ENCODE peak calls at places on chromosome 16, in four cellular contexts. One of them, this sample, is unnamed. For H3K9me3, the result is how much of the 10 kb centered on the place peaks cover.

GRCh38 chr16:65180986-65181710 is 59.3 kb upstream of the CDH11 start:
- DNase-seq in left lung: no peak
- DNase-seq in naive thymus-derived CD4-positive, alpha-beta T cell: no peak
- DNase-seq in esophagus squamous epithelium: no peak
- DNase-seq in this sample: no peak

GRCh38 chr16:86713021-86713631 is 134.8 kb downstream of the FOXL1 start:
- DNase-seq in left lung: no peak
- DNase-seq in naive thymus-derived CD4-positive, alpha-beta T cell: no peak
- DNase-seq in esophagus squamous epithelium: no peak
- DNase-seq in this sample: peak

GRCh38 chr16:70801611-70802010 is 653 bp upstream of the VAC14 start:
- DNase-seq in left lung: no peak
- DNase-seq in naive thymus-derived CD4-positive, alpha-beta T cell: no peak
- DNase-seq in esophagus squamous epithelium: no peak
- DNase-seq in this sample: no peak

GRCh38 chr16:85137323-85138072 is 25.2 kb upstream of the CIBAR2 start:
- DNase-seq in left lung: peak
- DNase-seq in naive thymus-derived CD4-positive, alpha-beta T cell: no peak
- DNase-seq in esophagus squamous epithelium: no peak
- DNase-seq in this sample: peak

GRCh38 chr16:14284930-14285541 is 213.9 kb downstream of the MRTFB start:
- DNase-seq in left lung: no peak
- DNase-seq in naive thymus-derived CD4-positive, alpha-beta T cell: no peak
- DNase-seq in esophagus squamous epithelium: no peak
- DNase-seq in this sample: peak

GRCh38 chr16:28910046-28911031 is 14.7 kb downstream of the RABEP2 start:
- DNase-seq in left lung: no peak
- DNase-seq in naive thymus-derived CD4-positive, alpha-beta T cell: no peak
- DNase-seq in esophagus squamous epithelium: no peak
- DNase-seq in this sample: no peak

GRCh38 chr16:59192551-59193199 is 458.6 kb upstream of the GOT2 start:
- DNase-seq in left lung: no peak
- DNase-seq in naive thymus-derived CD4-positive, alpha-beta T cell: peak
- DNase-seq in esophagus squamous epithelium: no peak
- DNase-seq in this sample: no peak

GRCh38 chr16:51433597-51433996 is 282.5 kb upstream of the SALL1 start:
- DNase-seq in left lung: no peak
- DNase-seq in naive thymus-derived CD4-positive, alpha-beta T cell: no peak
- DNase-seq in esophagus squamous epithelium: no peak
- DNase-seq in this sample: no peak

GRCh38 chr16:50153648-50154368 is 702 bp downstream of the TENT4B start:
- DNase-seq in left lung: peak
- DNase-seq in naive thymus-derived CD4-positive, alpha-beta T cell: peak
- DNase-seq in esophagus squamous epithelium: no peak
- DNase-seq in this sample: peak

GRCh38 chr16:1290032-1290431 is 19.4 kb upstream of the UBE2I start:
- DNase-seq in left lung: no peak
- DNase-seq in naive thymus-derived CD4-positive, alpha-beta T cell: no peak
- DNase-seq in esophagus squamous epithelium: no peak
- DNase-seq in this sample: no peak

GRCh38 chr16:17125671-17126070 is 345.1 kb downstream of the XYLT1 start:
- DNase-seq in left lung: no peak
- DNase-seq in naive thymus-derived CD4-positive, alpha-beta T cell: no peak
- DNase-seq in esophagus squamous epithelium: no peak
- DNase-seq in this sample: no peak

GRCh38 chr16:75433732-75434413 is 570 bp upstream of the CFDP1 start:
- DNase-seq in left lung: peak
- DNase-seq in naive thymus-derived CD4-positive, alpha-beta T cell: no peak
- DNase-seq in esophagus squamous epithelium: no peak
- DNase-seq in this sample: peak

GRCh38 chr16:54879681-54880080 is 51.0 kb upstream of the IRX5 start:
- DNase-seq in left lung: no peak
- DNase-seq in naive thymus-derived CD4-positive, alpha-beta T cell: no peak
- DNase-seq in esophagus squamous epithelium: no peak
- DNase-seq in this sample: no peak

GRCh38 chr16:73064996-73065349 is 17.0 kb upstream of the ZFHX3 start:
- DNase-seq in left lung: peak
- DNase-seq in naive thymus-derived CD4-positive, alpha-beta T cell: no peak
- DNase-seq in esophagus squamous epithelium: no peak
- DNase-seq in this sample: no peak

GRCh38 chr16:67526149-67526732 is 2.4 kb upstream of the RIPOR1 start:
- DNase-seq in left lung: no peak
- DNase-seq in naive thymus-derived CD4-positive, alpha-beta T cell: no peak
- DNase-seq in esophagus squamous epithelium: no peak
- DNase-seq in this sample: no peak

GRCh38 chr16:85528528-85529387 is 84.4 kb upstream of the GSE1 start:
- DNase-seq in left lung: peak
- DNase-seq in naive thymus-derived CD4-positive, alpha-beta T cell: peak
- DNase-seq in esophagus squamous epithelium: no peak
- DNase-seq in this sample: no peak

GRCh38 chr16:3214904-3215600 is 19.9 kb downstream of the ZNF200 start:
- DNase-seq in left lung: no peak
- DNase-seq in naive thymus-derived CD4-positive, alpha-beta T cell: peak
- DNase-seq in esophagus squamous epithelium: no peak
- DNase-seq in this sample: no peak

GRCh38 chr16:3216263-3216640 is 18.7 kb downstream of the ZNF200 start:
- DNase-seq in left lung: no peak
- DNase-seq in naive thymus-derived CD4-positive, alpha-beta T cell: peak
- DNase-seq in esophagus squamous epithelium: no peak
- DNase-seq in this sample: no peak

GRCh38 chr16:3215601-3216262 is 19.2 kb downstream of the ZNF200 start:
- DNase-seq in left lung: no peak
- DNase-seq in naive thymus-derived CD4-positive, alpha-beta T cell: no peak
- DNase-seq in esophagus squamous epithelium: no peak
- DNase-seq in this sample: no peak

GRCh38 chr16:3223913-3224515 is 10.9 kb downstream of the ZNF200 start:
- DNase-seq in left lung: no peak
- DNase-seq in naive thymus-derived CD4-positive, alpha-beta T cell: no peak
- DNase-seq in esophagus squamous epithelium: no peak
- DNase-seq in this sample: no peak

DNA sequence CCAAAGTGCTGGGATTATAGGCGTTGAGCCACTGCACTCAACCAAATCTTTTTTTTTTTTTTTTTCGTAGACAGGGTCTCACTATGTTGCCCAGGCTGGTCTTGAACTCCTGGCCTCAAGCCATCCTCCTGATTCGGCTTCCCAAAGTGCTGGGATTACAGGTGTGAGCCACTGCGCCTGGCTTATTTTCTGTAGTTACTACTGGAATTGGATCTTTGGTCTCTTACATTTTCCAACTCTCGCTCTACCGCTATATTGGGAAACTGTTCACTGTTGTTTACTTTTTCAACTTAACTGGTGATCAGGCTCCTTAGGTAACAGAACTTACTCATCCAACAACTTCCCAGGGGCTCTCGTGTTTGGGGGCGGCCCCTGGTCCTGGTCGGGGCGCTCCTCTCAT is 14.1 kb downstream of the ZNF200 start:
- DNase-seq in left lung: no peak
- DNase-seq in naive thymus-derived CD4-positive, alpha-beta T cell: no peak
- DNase-seq in esophagus squamous epithelium: no peak
- DNase-seq in this sample: no peak
- H3K9me3 ChIP-seq in left lung: under half
- H3K9me3 ChIP-seq in naive thymus-derived CD4-positive, alpha-beta T cell: under half
- H3K9me3 ChIP-seq in esophagus squamous epithelium: half or more
- H3K9me3 ChIP-seq in this sample: half or more

GRCh38 chr16:79265701-79266100 is 334.8 kb downstream of the MAF start:
- DNase-seq in left lung: no peak
- DNase-seq in naive thymus-derived CD4-positive, alpha-beta T cell: no peak
- DNase-seq in esophagus squamous epithelium: no peak
- DNase-seq in this sample: no peak
- H3K9me3 ChIP-seq in left lung: under half
- H3K9me3 ChIP-seq in naive thymus-derived CD4-positive, alpha-beta T cell: under half
- H3K9me3 ChIP-seq in esophagus squamous epithelium: under half
- H3K9me3 ChIP-seq in this sample: under half

DNA sequence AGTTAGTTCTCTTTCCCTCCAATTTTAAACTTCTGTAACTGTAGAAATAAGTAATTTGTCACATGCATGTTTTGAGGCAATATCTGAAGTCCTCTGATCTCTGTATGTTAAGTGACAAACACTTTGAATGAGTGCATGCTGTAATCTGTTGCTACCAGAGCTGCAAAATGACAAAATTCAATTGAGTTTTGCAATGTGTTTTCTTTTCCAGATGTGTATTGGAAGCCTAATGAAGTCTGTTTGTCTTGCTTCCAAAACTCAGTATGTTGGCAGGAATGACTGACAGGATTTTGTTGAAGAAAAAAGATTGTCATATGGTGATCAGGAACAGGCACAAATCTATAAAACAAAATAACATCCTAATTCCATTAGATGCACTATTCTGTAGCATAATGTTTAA is 561.6 kb upstream of the CDH8 start:
- DNase-seq in left lung: no peak
- DNase-seq in naive thymus-derived CD4-positive, alpha-beta T cell: no peak
- DNase-seq in esophagus squamous epithelium: no peak
- DNase-seq in this sample: no peak
- H3K9me3 ChIP-seq in left lung: under half
- H3K9me3 ChIP-seq in naive thymus-derived CD4-positive, alpha-beta T cell: under half
- H3K9me3 ChIP-seq in esophagus squamous epithelium: under half
- H3K9me3 ChIP-seq in this sample: under half

DNA sequence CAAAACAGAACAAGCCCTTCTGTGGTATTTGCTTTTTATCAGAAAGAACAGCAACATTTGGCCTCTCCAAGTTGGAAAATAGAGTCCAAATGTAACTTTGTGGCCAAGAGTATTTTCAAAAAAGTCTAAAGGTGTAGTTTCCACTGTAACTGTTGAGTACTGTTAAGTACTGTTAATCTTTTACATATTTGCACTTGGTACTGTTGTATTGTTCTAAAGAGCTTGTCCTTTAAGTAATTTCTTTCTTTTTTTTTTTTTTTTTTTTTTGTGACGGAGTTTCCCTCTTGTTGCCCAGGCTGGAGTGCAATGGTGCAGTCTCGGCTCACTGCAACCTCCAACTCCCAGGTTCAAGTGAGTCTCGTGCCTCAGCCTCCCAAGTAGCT is 21.5 kb downstream of the LDAF1 start:
- DNase-seq in left lung: no peak
- DNase-seq in naive thymus-derived CD4-positive, alpha-beta T cell: no peak
- DNase-seq in esophagus squamous epithelium: no peak
- DNase-seq in this sample: no peak
- H3K9me3 ChIP-seq in left lung: under half
- H3K9me3 ChIP-seq in naive thymus-derived CD4-positive, alpha-beta T cell: under half
- H3K9me3 ChIP-seq in esophagus squamous epithelium: under half
- H3K9me3 ChIP-seq in this sample: under half

GRCh38 chr16:35146723-35147458 is 1687.5 kb downstream of the TP53TG3F start:
- DNase-seq in left lung: peak
- DNase-seq in naive thymus-derived CD4-positive, alpha-beta T cell: no peak
- DNase-seq in esophagus squamous epithelium: no peak
- DNase-seq in this sample: peak
- H3K9me3 ChIP-seq in left lung: under half
- H3K9me3 ChIP-seq in naive thymus-derived CD4-positive, alpha-beta T cell: under half
- H3K9me3 ChIP-seq in esophagus squamous epithelium: under half
- H3K9me3 ChIP-seq in this sample: under half

GRCh38 chr16:35908942-35909341 is 2449.5 kb downstream of the TP53TG3F start:
- DNase-seq in left lung: no peak
- DNase-seq in naive thymus-derived CD4-positive, alpha-beta T cell: no peak
- DNase-seq in esophagus squamous epithelium: no peak
- DNase-seq in this sample: no peak
- H3K9me3 ChIP-seq in left lung: under half
- H3K9me3 ChIP-seq in naive thymus-derived CD4-positive, alpha-beta T cell: under half
- H3K9me3 ChIP-seq in esophagus squamous epithelium: under half
- H3K9me3 ChIP-seq in this sample: under half